ENCODE peak calls at places on chromosomes 5 and 9, in seven cellular contexts. L, N, I, M, S, A and Q are unnamed samples.

GRCh38 chr9:87290241-87290700 is 207.4 kb upstream of the DAPK1 start:
- DNase-seq in A (no peak), N (no peak), I (no peak), L (no peak), S (no peak), M (no peak), Q (peak; percentile 47)

GRCh38 chr9:137502008-137502913 is 43.1 kb upstream of the NSMF start:
- DNase-seq in I (peak; percentile 71), N (no peak), A (no peak), M (peak; percentile 7), S (no peak), L (no peak), Q (no peak)

GRCh38 chr5:149217096-149217801 is 54.4 kb upstream of the AFAP1L1 start:
- DNase-seq in M (peak; percentile 66), A (no peak), L (no peak), N (no peak), S (peak; percentile 68), I (no peak), Q (no peak)

GRCh38 chr5:68196876-68197275 is 18.7 kb upstream of the PIK3R1 start:
- DNase-seq in M (no peak), I (no peak), A (no peak), N (peak; percentile 44), L (peak; percentile 73), S (no peak), Q (no peak)

GRCh38 chr5:40383719-40384651 is 295.7 kb upstream of the PTGER4 start:
- DNase-seq in L (no peak), M (no peak), A (peak; percentile 44), I (peak; percentile 92), N (no peak), S (peak; percentile 58), Q (peak; percentile 64)

GRCh38 chr9:297104-297794 is 82.6 kb downstream of the DOCK8 start:
- DNase-seq in M (peak; percentile 31), A (no peak), L (no peak), I (peak; percentile 78), S (no peak), N (peak; percentile 69), Q (peak; percentile 14)

GRCh38 chr9:128438343-128439109 is 17.3 kb upstream of the ODF2 start:
- DNase-seq in S (peak; percentile 80), A (peak; percentile 56), M (peak; percentile 87), I (peak; percentile 78), N (peak; percentile 94), L (peak; percentile 93), Q (peak; percentile 80)

GRCh38 chr9:130117816-130118632 is 54.2 kb upstream of the NCS1 start:
- DNase-seq in N (peak; percentile 74), S (peak; percentile 61), I (peak; percentile 20), L (peak; percentile 87), M (peak; percentile 39), A (no peak), Q (peak; percentile 81)

GRCh38 chr5:23332650-23333251 is 174.7 kb upstream of the PRDM9 start:
- DNase-seq in L (no peak), S (peak; percentile 51), I (peak; percentile 72), N (no peak), M (no peak), A (no peak), Q (peak; percentile 55)

GRCh38 chr5:42547146-42547545 is 123.9 kb downstream of the GHR start:
- DNase-seq in S (peak; percentile 94), A (no peak), L (no peak), M (no peak), I (peak; percentile 92), N (no peak), Q (peak; percentile 97)

GRCh38 chr9:14428781-14429230 is 114.9 kb upstream of the NFIB start:
- DNase-seq in S (peak; percentile 84), I (peak; percentile 73), A (peak; percentile 44), L (peak; percentile 81), M (peak; percentile 67), N (peak; percentile 82), Q (peak; percentile 80)

GRCh38 chr5:135081240-135081639 is 47.2 kb upstream of the PITX1 start:
- DNase-seq in I (no peak), S (no peak), M (no peak), A (no peak), N (no peak), L (no peak), Q (no peak)

GRCh38 chr9:26341545-26341944 is 551.1 kb downstream of the CAAP1 start:
- DNase-seq in I (no peak), S (no peak), L (no peak), A (no peak), M (no peak), N (no peak), Q (peak; percentile 42)

DNA sequence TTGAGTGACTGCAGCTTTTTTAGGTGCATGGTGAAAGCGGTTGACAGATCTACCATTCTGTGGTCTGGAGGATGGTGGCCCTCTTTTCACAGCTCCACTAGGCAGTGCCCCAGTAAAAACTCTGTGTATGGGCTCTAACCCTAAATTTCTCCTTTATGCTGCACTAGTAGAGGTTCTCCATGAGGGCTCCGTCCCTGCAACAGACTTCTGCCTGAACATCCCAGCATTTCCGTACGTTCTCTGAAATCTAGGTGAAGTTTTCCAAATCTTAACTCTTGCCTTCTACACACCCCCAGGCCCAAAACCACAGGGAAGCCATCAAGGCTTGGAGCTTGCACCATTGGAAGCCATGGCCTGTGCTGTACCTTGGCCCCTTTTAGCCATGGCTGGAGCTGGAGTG is 1898.1 kb upstream of the NUDT12 start:
- DNase-seq in A (no peak), I (no peak), L (no peak), M (no peak), S (no peak), N (no peak), Q (no peak)
- TF ChIP-seq CTCF in A (no peak), I (no peak), L (no peak), M (no peak), S (no peak), N (no peak), Q (no peak)

GRCh38 chr9:136465500-136466154 is 17.2 kb downstream of the SEC16A start:
- DNase-seq in A (no peak), S (no peak), L (no peak), I (no peak), M (no peak), N (no peak), Q (no peak)

GRCh38 chr9:136466155-136466541 is 16.7 kb downstream of the SEC16A start:
- DNase-seq in A (no peak), I (no peak), L (no peak), S (no peak), M (no peak), N (no peak), Q (no peak)

GRCh38 chr9:136462664-136463063 is 20.2 kb downstream of the SEC16A start:
- DNase-seq in N (no peak), S (no peak), A (no peak), M (no peak), L (no peak), I (no peak), Q (no peak)

GRCh38 chr9:136464241-136464640 is 18.6 kb downstream of the SEC16A start:
- DNase-seq in A (no peak), I (no peak), L (no peak), M (no peak), N (peak; percentile 56), S (no peak), Q (no peak)

DNA sequence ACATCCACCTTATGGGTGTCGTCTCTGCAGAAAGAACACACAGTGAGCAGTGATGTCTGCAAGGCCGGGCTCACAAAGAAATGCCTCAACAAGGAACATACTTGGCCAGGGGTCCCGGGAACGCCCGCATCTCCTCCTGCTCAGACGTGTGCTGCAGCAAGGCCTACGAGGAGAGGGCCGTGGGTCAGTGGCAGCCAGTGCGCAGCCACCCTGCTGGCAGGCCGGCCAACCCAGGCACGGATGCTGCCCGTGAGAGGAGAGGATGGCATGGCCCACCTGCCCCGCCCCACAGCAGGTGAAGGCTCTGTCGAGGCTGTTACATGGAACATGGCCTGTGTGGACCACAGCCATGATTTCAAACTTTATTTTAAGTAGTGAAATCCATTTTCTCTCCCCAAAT is 19.3 kb downstream of the SEC16A start:
- DNase-seq in L (no peak), S (no peak), I (no peak), A (no peak), M (no peak), N (no peak), Q (no peak)
- H3K4me3 ChIP-seq in L (no peak overlapping the region), S (no peak overlapping the region), I (no peak overlapping the region), A (no peak overlapping the region), M (no peak overlapping the region), N (no peak overlapping the region), Q (no peak overlapping the region)

GRCh38 chr9:124306098-124306735 is 48.5 kb downstream of the NEK6 start:
- DNase-seq in S (peak; percentile 92), M (no peak), L (no peak), N (no peak), I (peak; percentile 61), A (peak; percentile 71), Q (peak; percentile 95)

GRCh38 chr9:124300312-124300711 is 42.6 kb downstream of the NEK6 start:
- DNase-seq in L (no peak), A (no peak), I (peak; percentile 18), M (no peak), S (no peak), N (no peak), Q (no peak)

GRCh38 chr9:124304285-124304684 is 46.5 kb downstream of the NEK6 start:
- DNase-seq in S (no peak), N (no peak), L (no peak), M (no peak), A (no peak), I (no peak), Q (no peak)

GRCh38 chr9:124299519-124300090 is 41.9 kb downstream of the NEK6 start:
- DNase-seq in N (no peak), I (peak; percentile 34), S (peak; percentile 37), A (no peak), L (no peak), M (no peak), Q (no peak)

DNA sequence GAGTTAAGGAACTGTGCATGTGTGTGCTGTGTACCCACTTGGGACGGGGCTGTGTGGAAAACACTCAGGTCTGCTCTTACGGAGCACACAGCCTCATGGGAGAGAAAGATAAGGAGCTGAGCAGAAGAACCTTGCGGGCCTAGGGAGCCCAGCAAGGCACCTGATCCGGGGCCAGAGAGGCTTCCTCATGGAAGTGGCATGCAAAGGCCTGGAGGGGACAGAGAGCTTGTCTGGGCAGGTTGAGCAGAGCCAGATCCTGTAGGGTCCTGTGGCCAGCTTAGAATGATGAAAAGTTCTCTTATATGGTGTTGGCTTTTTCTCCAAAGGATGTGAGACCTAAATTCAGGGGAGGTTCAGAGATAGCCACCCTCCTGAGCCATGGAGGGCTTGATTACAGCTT is 45.2 kb downstream of the NEK6 start:
- DNase-seq in N (no peak), S (no peak), L (no peak), M (no peak), A (no peak), I (no peak), Q (no peak)
- TF ChIP-seq CTCF in N (no peak), S (no peak), L (no peak), M (no peak), A (no peak), I (no peak), Q (no peak)

GRCh38 chr5:33937017-33937699 is 972 bp downstream of the RXFP3 start:
- DNase-seq in M (no peak), I (no peak), N (no peak), S (peak; percentile 6), A (no peak), L (no peak), Q (no peak)
- H3K4me3 ChIP-seq in M (peak overlapping the region; percentile 8), I (no peak overlapping the region), N (no peak overlapping the region), S (peak overlapping the region; percentile 73), A (peak overlapping the region; percentile 60), L (no peak overlapping the region), Q (no peak overlapping the region)

GRCh38 chr5:31531888-31532710 is at the start of the genes C5orf22 and DROSHA:
- DNase-seq in M (peak; percentile 97), L (peak; percentile 98), I (peak; percentile 98), S (peak; percentile 95), A (peak; percentile 88), N (peak; percentile 97), Q (peak; percentile 94)
- TF ChIP-seq CTCF in M (peak; percentile 32), L (no peak), I (peak; percentile 19), S (no peak), A (peak; percentile 12), N (no peak), Q (no peak)